ENCODE peak calls at places on chromosomes 4 and X, in seven cellular contexts. R, Y, L, N, D, K and E are unnamed samples.

GRCh38 chr4:9762823-9763475 is 18.5 kb upstream of the DRD5 start:
- DNase-seq in N (peak; percentile 70), D (peak; percentile 59), R (peak; percentile 29), K (peak; percentile 47), L (peak; percentile 71), Y (peak; percentile 40), E (peak; percentile 81)

GRCh38 chr4:87657525-87657924 is 7.4 kb downstream of the DMP1 start:
- DNase-seq in L (no peak), N (peak; percentile 51), K (no peak), Y (no peak), D (no peak), R (no peak), E (no peak)

GRCh38 chr4:143559757-143560147 is 46.2 kb downstream of the SMARCA5 start:
- DNase-seq in R (no peak), K (no peak), L (no peak), N (no peak), Y (no peak), D (peak; percentile 53), E (no peak)

GRCh38 chr4:41631538-41631937 is 93.6 kb downstream of the LIMCH1 start:
- DNase-seq in R (no peak), D (no peak), N (no peak), L (no peak), Y (no peak), K (no peak), E (no peak)

GRCh38 chr4:41611881-41612871 is 74.2 kb downstream of the LIMCH1 start:
- DNase-seq in D (peak; percentile 44), R (no peak), N (no peak), K (no peak), Y (no peak), L (no peak), E (peak; percentile 86)

GRCh38 chr4:6658635-6659075 is 18.2 kb downstream of the MRFAP1 start:
- DNase-seq in R (no peak), L (no peak), N (no peak), Y (no peak), K (no peak), D (no peak), E (no peak)

GRCh38 chr4:99104153-99104552 is 15.6 kb upstream of the ADH5 start:
- DNase-seq in Y (no peak), D (no peak), N (no peak), L (no peak), R (no peak), K (no peak), E (no peak)

GRCh38 chrX:54067741-54068140 is 23.5 kb upstream of the PHF8 start:
- DNase-seq in K (no peak), L (no peak), Y (no peak), N (no peak), R (no peak), D (no peak), E (no peak)

GRCh38 chr4:1413221-1413663 is 7.0 kb upstream of the NKX1-1 start:
- DNase-seq in D (peak; percentile 21), R (no peak), K (no peak), N (no peak), Y (no peak), L (no peak), E (no peak)

GRCh38 chr4:54637325-54637724 is 20.4 kb upstream of the KIT start:
- DNase-seq in D (no peak), Y (no peak), R (no peak), N (no peak), K (no peak), L (no peak), E (no peak)

GRCh38 chr4:53510981-53511380 is 80.3 kb downstream of the LNX1 start:
- DNase-seq in N (no peak), K (no peak), D (no peak), L (no peak), R (no peak), Y (no peak), E (no peak)

GRCh38 chrX:1903380-1903935 is 288.6 kb downstream of the ASMT start:
- DNase-seq in Y (no peak), K (no peak), L (peak; percentile 70), D (no peak), R (no peak), N (peak; percentile 63), E (no peak)

GRCh38 chr4:140718240-140718639 is 37.9 kb downstream of the TBC1D9 start:
- DNase-seq in N (no peak), D (no peak), L (no peak), Y (no peak), R (no peak), K (no peak), E (no peak)

GRCh38 chrX:19864736-19865135 is 22.7 kb downstream of the SH3KBP1 start:
- DNase-seq in Y (no peak), R (no peak), K (no peak), N (no peak), L (no peak), D (no peak), E (no peak)

GRCh38 chrX:3811331-3812311 is 98.2 kb upstream of the PRKX start:
- DNase-seq in L (peak; percentile 16), N (peak; percentile 6), R (no peak), D (peak; percentile 35), Y (peak; percentile 84), K (peak; percentile 18), E (peak; percentile 16)

GRCh38 chr4:139144161-139144859 is 32.7 kb downstream of the ELF2 start:
- DNase-seq in R (no peak), K (no peak), N (no peak), D (no peak), L (no peak), Y (no peak), E (peak; percentile 67)

GRCh38 chr4:130632731-130633604 is 1537.0 kb downstream of the C4orf33 start:
- DNase-seq in N (no peak), Y (no peak), D (no peak), L (peak; percentile 10), K (no peak), R (no peak), E (no peak)

GRCh38 chrX:31708116-31708515 is 636.3 kb upstream of the FTHL17 start:
- DNase-seq in R (no peak), Y (no peak), N (no peak), K (no peak), L (no peak), D (no peak), E (no peak)

GRCh38 chr4:110613710-110614109 is 9.2 kb downstream of the PITX2 start:
- DNase-seq in K (no peak), Y (no peak), D (no peak), R (no peak), L (no peak), N (no peak), E (no peak)

GRCh38 chr4:130266814-130267213 is 1170.9 kb downstream of the C4orf33 start:
- DNase-seq in R (no peak), N (no peak), K (no peak), Y (no peak), D (no peak), L (no peak), E (no peak)

GRCh38 chr4:139738846-139739613 is 73.4 kb downstream of the MGST2 start:
- DNase-seq in L (peak; percentile 91), Y (no peak), D (no peak), N (no peak), R (no peak), K (no peak), E (no peak)

GRCh38 chrX:41457618-41458192 is 10.6 kb downstream of the NYX start:
- DNase-seq in Y (no peak), K (no peak), D (no peak), N (no peak), L (no peak), R (no peak), E (no peak)

GRCh38 chr4:108181704-108182103 is 13.0 kb upstream of the LEF1 start:
- DNase-seq in Y (no peak), R (no peak), K (peak; percentile 31), D (no peak), N (no peak), L (peak; percentile 16), E (no peak)

GRCh38 chrX:121009764-121010163 is 24.2 kb upstream of the CT47A1 start:
- DNase-seq in D (no peak), L (no peak), R (no peak), Y (no peak), N (no peak), K (no peak), E (no peak)
- TF ChIP-seq JUND in D (no peak), L (no peak), R (no peak), Y (no peak), N (no peak), K (no peak), E (no peak)

DNA sequence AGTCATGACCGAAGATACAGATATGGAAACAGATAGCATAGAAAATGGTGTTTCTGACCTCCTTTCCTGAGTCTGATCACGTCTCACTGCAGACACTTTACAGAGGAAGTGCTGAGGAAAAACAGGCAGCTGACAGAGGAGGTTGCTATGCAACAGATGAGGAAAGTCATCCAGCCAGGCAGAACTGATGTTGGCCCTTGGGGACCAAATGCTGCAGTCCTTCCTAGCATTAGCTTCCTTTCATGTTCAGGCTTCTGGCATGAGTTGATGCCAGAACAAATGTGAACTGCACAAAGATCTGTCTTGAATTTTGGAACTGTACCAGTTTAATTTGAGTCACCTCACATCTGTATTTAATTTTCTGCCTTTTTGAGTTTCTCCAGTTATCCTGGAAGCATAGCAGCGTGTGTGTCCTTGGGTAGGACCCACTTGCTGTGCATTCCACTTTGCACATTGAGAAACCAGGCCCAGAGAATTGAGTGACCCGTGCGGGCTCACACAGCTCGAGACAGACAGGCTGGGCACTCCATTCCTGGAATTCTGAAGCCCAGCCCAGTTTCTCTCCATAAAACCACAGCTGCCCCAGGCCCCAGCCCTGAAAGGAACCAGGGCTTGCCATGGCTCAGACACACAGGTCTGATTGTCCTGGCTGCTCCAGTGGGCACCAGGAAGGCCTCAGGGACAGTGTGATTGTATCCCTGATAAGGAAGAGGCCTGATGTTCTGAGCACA is 1.4 kb upstream of the MAGED1 start:
- DNase-seq in N (no peak), Y (no peak), D (peak; percentile 35), L (no peak), R (no peak), K (no peak), E (no peak)
- TF ChIP-seq JUND in N (no peak), Y (no peak), D (peak; percentile 24), L (no peak), R (no peak), K (no peak), E (no peak)

DNA sequence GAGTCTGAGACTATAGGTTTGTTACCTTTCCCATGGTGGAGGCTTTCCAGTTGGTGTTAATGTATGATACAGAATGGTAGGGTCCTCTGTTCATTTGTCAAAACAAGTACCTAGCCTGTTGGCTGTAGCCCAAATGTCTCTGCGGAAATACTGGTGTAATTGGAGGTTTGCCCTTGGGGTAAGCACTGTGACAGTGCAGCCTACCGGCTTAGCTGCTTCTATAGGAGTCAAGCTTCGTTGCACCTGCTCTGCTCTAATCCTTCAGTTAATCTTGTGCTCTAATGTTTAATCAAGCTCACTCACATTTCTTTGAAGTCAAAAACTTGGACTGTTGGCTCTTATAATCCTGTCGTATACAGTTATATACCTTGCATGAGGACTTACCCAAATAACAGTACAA is 203.4 kb downstream of the CCNG2 start:
- DNase-seq in L (no peak), R (no peak), D (no peak), K (no peak), N (no peak), Y (no peak), E (peak; percentile 15)
- TF ChIP-seq JUND in L (no peak), R (no peak), D (no peak), K (no peak), N (no peak), Y (no peak), E (no peak)

DNA sequence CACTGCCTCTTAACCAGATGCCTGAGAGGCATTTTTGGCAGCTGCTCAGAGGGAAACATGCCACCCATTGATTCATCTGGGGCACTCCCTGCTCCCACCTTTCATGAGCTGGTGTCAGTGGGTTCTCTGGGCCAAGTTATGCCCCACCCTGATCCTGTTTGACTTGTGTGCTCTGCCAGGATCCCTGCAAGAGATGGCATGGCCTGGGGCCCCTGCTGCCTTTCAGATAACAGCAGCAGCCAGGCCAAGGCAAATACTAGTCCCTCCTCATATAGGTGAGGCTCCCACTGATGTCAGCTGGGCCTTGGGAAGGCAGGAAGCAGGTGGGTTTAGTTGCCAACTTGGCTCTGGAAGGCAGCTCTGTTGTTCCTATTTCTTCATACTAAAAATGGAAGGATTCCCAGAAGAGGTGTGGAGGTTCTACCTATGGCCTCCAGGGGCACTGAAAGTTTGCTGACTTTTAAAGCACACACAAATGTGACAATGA is 192.9 kb upstream of the RBPJ start:
- DNase-seq in L (no peak), R (no peak), N (no peak), K (no peak), Y (no peak), D (no peak), E (no peak)
- TF ChIP-seq JUND in L (no peak), R (no peak), N (no peak), K (no peak), Y (no peak), D (no peak), E (no peak)